ENCODE peak calls at places on chromosomes 4 and X, in four cellular contexts. Q is activated CD4-positive, alpha-beta T cell treated with anti-CD3 and anti-CD28 coated beads, Interleukin-2, amount 50 U/mL, for 1 hour; A is Caki2; G is fibroblast of pulmonary artery. R is an unnamed sample.

GRCh38 chrX:10326578-10326977 is 169.8 kb downstream of the CLCN4 start:
- DNase-seq in Q (no peak), A (no peak), G (peak), R (no peak)

GRCh38 chr4:146273204-146273901 is 59.0 kb downstream of the REELD1 start:
- DNase-seq in Q (no peak), A (no peak), G (no peak), R (no peak)

GRCh38 chrX:153871946-153872878 is 13.8 kb downstream of the L1CAM start:
- DNase-seq in Q (no peak), A (no peak), G (no peak), R (no peak)

GRCh38 chrX:119512145-119512800 is 44.0 kb downstream of the SLC25A5 start:
- DNase-seq in Q (no peak), A (peak), G (peak), R (peak)

GRCh38 chr4:48970471-48970921 is 15.6 kb upstream of the CWH43 start:
- DNase-seq in Q (no peak), A (peak), G (peak), R (no peak)

GRCh38 chr4:8107146-8107657 is 51.4 kb downstream of the ABLIM2 start:
- DNase-seq in Q (no peak), A (no peak), G (no peak), R (no peak)

GRCh38 chrX:95059909-95060308 is 1385.9 kb downstream of the FAM133A start:
- DNase-seq in Q (no peak), A (no peak), G (no peak), R (no peak)

GRCh38 chr4:48333587-48333986 is 7.7 kb upstream of the SLAIN2 start:
- DNase-seq in Q (no peak), A (peak), G (no peak), R (no peak)

GRCh38 chr4:183721207-183722081 is 62.4 kb downstream of the TRAPPC11 start:
- DNase-seq in Q (peak), A (peak), G (peak), R (peak)

GRCh38 chr4:114563536-114564315 is 34.9 kb upstream of the UGT8 start:
- DNase-seq in Q (no peak), A (peak), G (peak), R (no peak)

GRCh38 chrX:143437439-143437838 is 79.8 kb downstream of the SPANXN3 start:
- DNase-seq in Q (no peak), A (no peak), G (peak), R (no peak)

GRCh38 chr4:185238261-185238681 is 28.9 kb downstream of the SNX25 start:
- DNase-seq in Q (no peak), A (peak), G (peak), R (no peak)

GRCh38 chrX:70664726-70665125 is 220.1 kb downstream of the DLG3 start:
- DNase-seq in Q (no peak), A (peak), G (peak), R (no peak)

GRCh38 chrX:96563663-96564062 is 121.0 kb upstream of the DIAPH2 start:
- DNase-seq in Q (no peak), A (peak), G (peak), R (no peak)

GRCh38 chrX:78092296-78092695 is 11.8 kb upstream of the PGK1 start:
- DNase-seq in Q (no peak), A (peak), G (peak), R (no peak)

GRCh38 chr4:92304636-92305035 is 870 bp downstream of the GRID2 start:
- DNase-seq in Q (no peak), A (peak), G (peak), R (no peak)

GRCh38 chr4:76087007-76087769 is 12.7 kb downstream of the ART3 start:
- DNase-seq in Q (no peak), A (peak), G (peak), R (peak)

GRCh38 chrX:72111011-72111708 is 20.6 kb downstream of the RTL5 start:
- DNase-seq in Q (no peak), A (no peak), G (no peak), R (no peak)

GRCh38 chr4:143768007-143768591 is 67.6 kb upstream of the FREM3 start:
- DNase-seq in Q (no peak), A (peak), G (peak), R (no peak)

R was measured in sciatic nerve.